ENCODE peak calls at places on chromosome 6, in six cellular contexts. One of them, this sample, is unnamed.

GRCh38 chr6:108260126-108260808 is 573 bp downstream of the SNX3 start:
- DNase-seq in thyroid gland: peak; percentile 52
- DNase-seq in transverse colon: peak; percentile 46
- DNase-seq in tibial nerve: peak; percentile 42
- DNase-seq in IMR-90: peak; percentile 45
- DNase-seq in uterus: no peak
- DNase-seq in this sample: peak; percentile 68

GRCh38 chr6:56690519-56691200 is 48.0 kb upstream of the DST start:
- DNase-seq in thyroid gland: no peak
- DNase-seq in transverse colon: no peak
- DNase-seq in tibial nerve: no peak
- DNase-seq in IMR-90: peak; percentile 81
- DNase-seq in uterus: no peak
- DNase-seq in this sample: no peak

GRCh38 chr6:130967502-130968469 is 95.3 kb downstream of the EPB41L2 start:
- DNase-seq in thyroid gland: no peak
- DNase-seq in transverse colon: no peak
- DNase-seq in tibial nerve: peak; percentile 12
- DNase-seq in IMR-90: peak; percentile 50
- DNase-seq in uterus: no peak
- DNase-seq in this sample: no peak

GRCh38 chr6:31620586-31621319 is at the start of gene PRRC2A:
- DNase-seq in thyroid gland: no peak
- DNase-seq in transverse colon: peak; percentile 96
- DNase-seq in tibial nerve: peak; percentile 98
- DNase-seq in IMR-90: peak; percentile 59
- DNase-seq in uterus: no peak
- DNase-seq in this sample: peak; percentile 90

GRCh38 chr6:21741221-21742109 is 147.9 kb downstream of the SOX4 start:
- DNase-seq in thyroid gland: no peak
- DNase-seq in transverse colon: no peak
- DNase-seq in tibial nerve: no peak
- DNase-seq in IMR-90: peak; percentile 43
- DNase-seq in uterus: no peak
- DNase-seq in this sample: no peak

GRCh38 chr6:63740709-63741108 is 105.1 kb downstream of the PHF3 start:
- DNase-seq in thyroid gland: no peak
- DNase-seq in transverse colon: no peak
- DNase-seq in tibial nerve: no peak
- DNase-seq in IMR-90: peak; percentile 78
- DNase-seq in uterus: no peak
- DNase-seq in this sample: no peak

GRCh38 chr6:51335543-51335942 is 516.9 kb downstream of the TFAP2B start:
- DNase-seq in thyroid gland: no peak
- DNase-seq in transverse colon: no peak
- DNase-seq in tibial nerve: no peak
- DNase-seq in IMR-90: no peak
- DNase-seq in uterus: no peak
- DNase-seq in this sample: peak; percentile 17

GRCh38 chr6:74447013-74447412 is 751.0 kb downstream of the CD109 start:
- DNase-seq in thyroid gland: no peak
- DNase-seq in transverse colon: no peak
- DNase-seq in tibial nerve: no peak
- DNase-seq in IMR-90: peak; percentile 44
- DNase-seq in uterus: no peak
- DNase-seq in this sample: no peak

GRCh38 chr6:168960557-168960956 is 293.1 kb downstream of the THBS2 start:
- DNase-seq in thyroid gland: no peak
- DNase-seq in transverse colon: no peak
- DNase-seq in tibial nerve: no peak
- DNase-seq in IMR-90: no peak
- DNase-seq in uterus: no peak
- DNase-seq in this sample: no peak

GRCh38 chr6:90286884-90287488 is 9.7 kb downstream of the BACH2 start:
- DNase-seq in thyroid gland: peak; percentile 56
- DNase-seq in transverse colon: peak; percentile 36
- DNase-seq in tibial nerve: no peak
- DNase-seq in IMR-90: peak; percentile 20
- DNase-seq in uterus: no peak
- DNase-seq in this sample: peak; percentile 75

GRCh38 chr6:19336579-19336978 is 500.6 kb upstream of the ID4 start:
- DNase-seq in thyroid gland: no peak
- DNase-seq in transverse colon: no peak
- DNase-seq in tibial nerve: no peak
- DNase-seq in IMR-90: no peak
- DNase-seq in uterus: no peak
- DNase-seq in this sample: no peak

GRCh38 chr6:165204807-165205545 is 104.4 kb downstream of the C6orf118 start:
- DNase-seq in thyroid gland: no peak
- DNase-seq in transverse colon: no peak
- DNase-seq in tibial nerve: no peak
- DNase-seq in IMR-90: no peak
- DNase-seq in uterus: no peak
- DNase-seq in this sample: no peak

GRCh38 chr6:14001329-14002012 is 76.7 kb downstream of the RNF182 start:
- DNase-seq in thyroid gland: no peak
- DNase-seq in transverse colon: no peak
- DNase-seq in tibial nerve: no peak
- DNase-seq in IMR-90: peak; percentile 99
- DNase-seq in uterus: no peak
- DNase-seq in this sample: no peak

GRCh38 chr6:1094306-1094705 is 217.6 kb upstream of the FOXQ1 start:
- DNase-seq in thyroid gland: no peak
- DNase-seq in transverse colon: no peak
- DNase-seq in tibial nerve: no peak
- DNase-seq in IMR-90: peak; percentile 79
- DNase-seq in uterus: no peak
- DNase-seq in this sample: no peak

GRCh38 chr6:57221191-57221935 is 744 bp downstream of the RAB23 start:
- DNase-seq in thyroid gland: peak; percentile 63
- DNase-seq in transverse colon: peak; percentile 62
- DNase-seq in tibial nerve: peak; percentile 19
- DNase-seq in IMR-90: peak; percentile 45
- DNase-seq in uterus: peak; percentile 74
- DNase-seq in this sample: peak; percentile 71

GRCh38 chr6:138719744-138720143 is 53.8 kb upstream of the CCDC28A start:
- DNase-seq in thyroid gland: no peak
- DNase-seq in transverse colon: no peak
- DNase-seq in tibial nerve: no peak
- DNase-seq in IMR-90: no peak
- DNase-seq in uterus: no peak
- DNase-seq in this sample: no peak

DNA sequence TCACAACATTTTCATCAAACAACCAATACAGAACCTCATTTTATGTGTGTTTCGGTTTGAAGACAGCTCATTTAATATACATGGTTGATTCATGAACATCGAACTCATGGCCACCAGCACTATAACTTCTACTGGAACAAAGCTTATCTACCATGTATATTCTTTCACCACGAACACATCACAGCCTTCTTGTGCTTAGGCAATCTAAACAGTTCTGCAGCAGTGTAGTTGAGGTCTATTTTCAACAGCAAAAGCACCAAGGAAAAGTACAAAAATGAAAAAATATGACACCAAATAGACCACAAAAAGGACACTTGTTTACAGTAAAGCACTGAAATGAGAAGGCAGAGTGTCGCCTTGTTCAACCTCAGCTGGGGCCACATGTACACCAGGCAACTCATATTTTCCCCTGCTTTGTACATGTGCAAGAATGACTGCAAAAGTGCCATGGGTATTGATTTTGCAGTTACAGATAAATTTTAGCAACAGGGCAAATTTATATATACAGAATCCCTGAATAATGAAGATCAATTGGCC is 25.8 kb upstream of the KCNK5 start:
- DNase-seq in thyroid gland: no peak
- DNase-seq in transverse colon: no peak
- DNase-seq in tibial nerve: no peak
- DNase-seq in IMR-90: no peak
- DNase-seq in uterus: no peak
- DNase-seq in this sample: no peak
- H3K27ac ChIP-seq in thyroid gland: no peak overlapping the region
- H3K27ac ChIP-seq in transverse colon: no peak overlapping the region
- H3K27ac ChIP-seq in tibial nerve: no peak overlapping the region
- H3K27ac ChIP-seq in IMR-90: no peak overlapping the region
- H3K27ac ChIP-seq in uterus: no peak overlapping the region
- H3K27ac ChIP-seq in this sample: no peak overlapping the region

GRCh38 chr6:159753081-159753872 is 8.6 kb upstream of the ACAT2 start:
- DNase-seq in thyroid gland: no peak
- DNase-seq in transverse colon: no peak
- DNase-seq in tibial nerve: no peak
- DNase-seq in IMR-90: no peak
- DNase-seq in uterus: no peak
- DNase-seq in this sample: no peak

GRCh38 chr6:159754401-159754800 is 7.4 kb upstream of the ACAT2 start:
- DNase-seq in thyroid gland: no peak
- DNase-seq in transverse colon: no peak
- DNase-seq in tibial nerve: no peak
- DNase-seq in IMR-90: no peak
- DNase-seq in uterus: no peak
- DNase-seq in this sample: no peak

GRCh38 chr6:159756508-159756907 is 5.3 kb upstream of the ACAT2 start:
- DNase-seq in thyroid gland: peak; percentile 35
- DNase-seq in transverse colon: no peak
- DNase-seq in tibial nerve: no peak
- DNase-seq in IMR-90: no peak
- DNase-seq in uterus: no peak
- DNase-seq in this sample: no peak

GRCh38 chr6:159758031-159759001 is 3.5 kb upstream of the ACAT2 start:
- DNase-seq in thyroid gland: no peak
- DNase-seq in transverse colon: no peak
- DNase-seq in tibial nerve: no peak
- DNase-seq in IMR-90: peak; percentile 81
- DNase-seq in uterus: no peak
- DNase-seq in this sample: no peak

GRCh38 chr6:159754959-159755914 is 6.6 kb upstream of the ACAT2 start:
- DNase-seq in thyroid gland: no peak
- DNase-seq in transverse colon: no peak
- DNase-seq in tibial nerve: no peak
- DNase-seq in IMR-90: no peak
- DNase-seq in uterus: no peak
- DNase-seq in this sample: no peak
- TF ChIP-seq POLR2A in thyroid gland: no peak
- TF ChIP-seq POLR2A in transverse colon: no peak
- TF ChIP-seq POLR2A in tibial nerve: no peak
- TF ChIP-seq POLR2A in IMR-90: no peak
- TF ChIP-seq POLR2A in uterus: no peak
- TF ChIP-seq POLR2A in this sample: no peak

GRCh38 chr6:10421508-10422281 is 6.8 kb upstream of the TFAP2A start:
- DNase-seq in thyroid gland: no peak
- DNase-seq in transverse colon: no peak
- DNase-seq in tibial nerve: no peak
- DNase-seq in IMR-90: no peak
- DNase-seq in uterus: no peak
- DNase-seq in this sample: no peak

GRCh38 chr6:10420546-10421507 is 6.0 kb upstream of the TFAP2A start:
- DNase-seq in thyroid gland: no peak
- DNase-seq in transverse colon: no peak
- DNase-seq in tibial nerve: no peak
- DNase-seq in IMR-90: no peak
- DNase-seq in uterus: no peak
- DNase-seq in this sample: no peak

GRCh38 chr6:10418361-10418861 is 3.5 kb upstream of the TFAP2A start:
- DNase-seq in thyroid gland: no peak
- DNase-seq in transverse colon: no peak
- DNase-seq in tibial nerve: no peak
- DNase-seq in IMR-90: no peak
- DNase-seq in uterus: no peak
- DNase-seq in this sample: no peak

GRCh38 chr6:10418862-10419748 is 4.2 kb upstream of the TFAP2A start:
- DNase-seq in thyroid gland: no peak
- DNase-seq in transverse colon: no peak
- DNase-seq in tibial nerve: no peak
- DNase-seq in IMR-90: peak; percentile 47
- DNase-seq in uterus: no peak
- DNase-seq in this sample: no peak

GRCh38 chr6:10419749-10420545 is 5.1 kb upstream of the TFAP2A start:
- DNase-seq in thyroid gland: no peak
- DNase-seq in transverse colon: no peak
- DNase-seq in tibial nerve: no peak
- DNase-seq in IMR-90: no peak
- DNase-seq in uterus: no peak
- DNase-seq in this sample: no peak
- H3K4me3 ChIP-seq in thyroid gland: no peak overlapping the region
- H3K4me3 ChIP-seq in transverse colon: no peak overlapping the region
- H3K4me3 ChIP-seq in tibial nerve: no peak overlapping the region
- H3K4me3 ChIP-seq in IMR-90: no peak overlapping the region
- H3K4me3 ChIP-seq in uterus: no peak overlapping the region
- H3K4me3 ChIP-seq in this sample: no peak overlapping the region

GRCh38 chr6:132465530-132466485 is 47.1 kb downstream of the STX7 start:
- DNase-seq in thyroid gland: no peak
- DNase-seq in transverse colon: no peak
- DNase-seq in tibial nerve: no peak
- DNase-seq in IMR-90: no peak
- DNase-seq in uterus: no peak
- DNase-seq in this sample: no peak
- H3K27ac ChIP-seq in thyroid gland: no peak overlapping the region
- H3K27ac ChIP-seq in transverse colon: no peak overlapping the region
- H3K27ac ChIP-seq in tibial nerve: no peak overlapping the region
- H3K27ac ChIP-seq in IMR-90: no peak overlapping the region
- H3K27ac ChIP-seq in uterus: no peak overlapping the region
- H3K27ac ChIP-seq in this sample: no peak overlapping the region

GRCh38 chr6:37499433-37500293 is at the start of gene CCDC167:
- DNase-seq in thyroid gland: peak; percentile 95
- DNase-seq in transverse colon: peak; percentile 95
- DNase-seq in tibial nerve: peak; percentile 88
- DNase-seq in IMR-90: peak; percentile 96
- DNase-seq in uterus: peak; percentile 93
- DNase-seq in this sample: peak; percentile 97
- TF ChIP-seq POLR2A in thyroid gland: no peak
- TF ChIP-seq POLR2A in transverse colon: no peak
- TF ChIP-seq POLR2A in tibial nerve: no peak
- TF ChIP-seq POLR2A in IMR-90: peak; percentile 47
- TF ChIP-seq POLR2A in uterus: no peak
- TF ChIP-seq POLR2A in this sample: no peak

GRCh38 chr6:45426251-45426650 is 48.5 kb upstream of the SUPT3H start:
- DNase-seq in thyroid gland: no peak
- DNase-seq in transverse colon: no peak
- DNase-seq in tibial nerve: no peak
- DNase-seq in IMR-90: no peak
- DNase-seq in uterus: no peak
- DNase-seq in this sample: no peak
- H3K4me3 ChIP-seq in thyroid gland: no peak overlapping the region
- H3K4me3 ChIP-seq in transverse colon: no peak overlapping the region
- H3K4me3 ChIP-seq in tibial nerve: no peak overlapping the region
- H3K4me3 ChIP-seq in IMR-90: no peak overlapping the region
- H3K4me3 ChIP-seq in uterus: no peak overlapping the region
- H3K4me3 ChIP-seq in this sample: no peak overlapping the region

DNA sequence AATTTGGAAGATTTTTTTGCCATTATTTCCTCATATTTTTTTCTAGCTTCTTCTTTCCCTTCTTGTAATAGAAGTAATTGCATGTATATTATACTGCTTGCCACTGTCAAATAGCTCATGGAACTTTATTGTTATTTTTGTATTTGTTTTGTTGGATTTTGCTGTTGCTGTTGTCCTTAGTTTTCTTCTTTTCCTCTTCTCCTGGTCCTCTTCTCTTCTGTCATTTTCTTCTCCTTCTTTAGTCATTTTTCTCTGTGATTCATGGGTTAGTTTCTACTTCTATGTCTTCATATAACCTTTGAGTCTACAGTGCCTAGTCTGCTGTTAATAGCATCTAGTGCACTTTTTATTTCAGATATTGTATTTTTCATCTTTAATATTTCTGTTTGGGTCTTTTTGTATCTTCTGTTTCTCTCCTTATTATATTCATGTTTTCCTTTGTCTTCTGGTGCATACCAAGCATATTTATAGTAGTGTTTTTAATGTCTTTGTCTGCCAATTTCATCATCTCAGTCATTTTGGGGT is 226.2 kb downstream of the HIVEP2 start:
- DNase-seq in thyroid gland: no peak
- DNase-seq in transverse colon: no peak
- DNase-seq in tibial nerve: no peak
- DNase-seq in IMR-90: no peak
- DNase-seq in uterus: no peak
- DNase-seq in this sample: no peak
- H3K27ac ChIP-seq in thyroid gland: no peak overlapping the region
- H3K27ac ChIP-seq in transverse colon: no peak overlapping the region
- H3K27ac ChIP-seq in tibial nerve: no peak overlapping the region
- H3K27ac ChIP-seq in IMR-90: no peak overlapping the region
- H3K27ac ChIP-seq in uterus: no peak overlapping the region
- H3K27ac ChIP-seq in this sample: no peak overlapping the region